ENCODE peak calls at places on chromosomes 2 and 18, in four cellular contexts. F is stomach, T is NCI-H748 treated with DMSO at 0.1 percent for 48 hours, I is Ammon's horn. J is an unnamed sample.
A peak's percentile ranks its signal among the peaks of the same experiment; 100 is the strongest.

GRCh38 chr2:136288249-136288648 is 170.3 kb upstream of the CXCR4 start:
- DNase-seq in F (no peak), T (no peak), I (no peak), J (no peak)

GRCh38 chr2:209331291-209331844 is 92.5 kb upstream of the MAP2 start:
- DNase-seq in F (no peak), T (peak; percentile 76), I (peak; percentile 58), J (no peak)

GRCh38 chr2:211068108-211068780 is 511.8 kb downstream of the CPS1 start:
- DNase-seq in F (no peak), T (no peak), I (no peak), J (no peak)

GRCh38 chr2:132668986-132669853 is 785 bp downstream of the LYPD1 start:
- DNase-seq in F (no peak), T (peak; percentile 16), I (peak; percentile 34), J (no peak)

GRCh38 chr2:157364257-157364974 is 38.8 kb upstream of the ERMN start:
- DNase-seq in F (no peak), T (no peak), I (no peak), J (no peak)

GRCh38 chr2:145777297-145777696 is 1257.4 kb upstream of the ZEB2 start:
- DNase-seq in F (no peak), T (no peak), I (no peak), J (no peak)

GRCh38 chr2:224986479-224986878 is 55.8 kb downstream of the DOCK10 start:
- DNase-seq in F (no peak), T (no peak), I (no peak), J (no peak)

GRCh38 chr2:172772637-172773036 is 37.0 kb downstream of the RAPGEF4 start:
- DNase-seq in F (peak; percentile 27), T (no peak), I (no peak), J (no peak)

GRCh38 chr18:24414349-24415003 is 12.0 kb upstream of the IMPACT start:
- DNase-seq in F (no peak), T (no peak), I (no peak), J (no peak)

GRCh38 chr2:109066501-109066900 is 62.5 kb upstream of the SH3RF3 start:
- DNase-seq in F (no peak), T (no peak), I (no peak), J (no peak)

GRCh38 chr2:20609995-20610357 is 40.9 kb downstream of the HS1BP3 start:
- DNase-seq in F (no peak), T (no peak), I (no peak), J (no peak)

GRCh38 chr2:215749092-215749957 is 264.0 kb downstream of the MREG start:
- DNase-seq in F (no peak), T (no peak), I (peak; percentile 18), J (no peak)

GRCh38 chr2:175834472-175834871 is 167.6 kb downstream of the LNPK start:
- DNase-seq in F (no peak), T (peak; percentile 47), I (peak; percentile 6), J (no peak)

GRCh38 chr2:119431155-119431975 is at the start of gene TMEM37:
- DNase-seq in F (peak; percentile 86), T (no peak), I (no peak), J (peak; percentile 85)

GRCh38 chr2:204542967-204543608 is 2.2 kb upstream of the PARD3B start:
- DNase-seq in F (no peak), T (no peak), I (no peak), J (no peak)

GRCh38 chr2:11509657-11510360 is 24.0 kb upstream of the GREB1 start:
- DNase-seq in F (no peak), T (no peak), I (no peak), J (no peak)

GRCh38 chr2:54422072-54422581 is 34.0 kb upstream of the SPTBN1 start:
- DNase-seq in F (no peak), T (no peak), I (no peak), J (no peak)

GRCh38 chr2:42769583-42770287 is 5.8 kb upstream of the OXER1 start:
- DNase-seq in F (peak; percentile 5), T (no peak), I (no peak), J (no peak)